ENCODE peak calls at places on chromosomes 11 and 22, in five cellular contexts. One of them, this sample, is unnamed. For H3K27me3, the result is how much of the 10 kb centered on the place peaks cover.

GRCh38 chr11:45724145-45724544 is 58.7 kb upstream of the CHST1 start:
- DNase-seq in ovary: no peak
- DNase-seq in upper lobe of right lung: no peak
- DNase-seq in mesendoderm: no peak
- DNase-seq in body of pancreas: no peak
- DNase-seq in this sample: no peak

GRCh38 chr22:30170126-30170525 is 76.4 kb downstream of the LIF start:
- DNase-seq in ovary: no peak
- DNase-seq in body of pancreas: no peak
- DNase-seq in mesendoderm: no peak
- DNase-seq in upper lobe of right lung: no peak
- DNase-seq in this sample: no peak

GRCh38 chr22:45007946-45008852 is 1.6 kb downstream of the PHF21B start:
- DNase-seq in upper lobe of right lung: no peak
- DNase-seq in ovary: peak
- DNase-seq in mesendoderm: peak
- DNase-seq in body of pancreas: no peak
- DNase-seq in this sample: peak

GRCh38 chr11:94661444-94661843 is 94.3 kb downstream of the PIWIL4 start:
- DNase-seq in ovary: no peak
- DNase-seq in upper lobe of right lung: no peak
- DNase-seq in mesendoderm: no peak
- DNase-seq in body of pancreas: no peak
- DNase-seq in this sample: no peak

GRCh38 chr11:84887055-84887629 is 740.0 kb downstream of the DLG2 start:
- DNase-seq in upper lobe of right lung: no peak
- DNase-seq in ovary: no peak
- DNase-seq in body of pancreas: no peak
- DNase-seq in mesendoderm: no peak
- DNase-seq in this sample: no peak

GRCh38 chr11:68669301-68670090 is 14.8 kb upstream of the GAL start:
- DNase-seq in upper lobe of right lung: peak
- DNase-seq in mesendoderm: no peak
- DNase-seq in body of pancreas: no peak
- DNase-seq in ovary: no peak
- DNase-seq in this sample: no peak

GRCh38 chr11:66720899-66721470 is 8.0 kb downstream of the SPTBN2 start:
- DNase-seq in body of pancreas: no peak
- DNase-seq in ovary: no peak
- DNase-seq in mesendoderm: no peak
- DNase-seq in upper lobe of right lung: no peak
- DNase-seq in this sample: no peak

GRCh38 chr11:18802381-18803257 is 11.0 kb upstream of the PTPN5 start:
- DNase-seq in ovary: no peak
- DNase-seq in mesendoderm: peak
- DNase-seq in upper lobe of right lung: no peak
- DNase-seq in body of pancreas: peak
- DNase-seq in this sample: peak

GRCh38 chr11:81916459-81916858 is 817.2 kb downstream of the FAM181B start:
- DNase-seq in ovary: no peak
- DNase-seq in upper lobe of right lung: no peak
- DNase-seq in mesendoderm: no peak
- DNase-seq in body of pancreas: no peak
- DNase-seq in this sample: no peak

DNA sequence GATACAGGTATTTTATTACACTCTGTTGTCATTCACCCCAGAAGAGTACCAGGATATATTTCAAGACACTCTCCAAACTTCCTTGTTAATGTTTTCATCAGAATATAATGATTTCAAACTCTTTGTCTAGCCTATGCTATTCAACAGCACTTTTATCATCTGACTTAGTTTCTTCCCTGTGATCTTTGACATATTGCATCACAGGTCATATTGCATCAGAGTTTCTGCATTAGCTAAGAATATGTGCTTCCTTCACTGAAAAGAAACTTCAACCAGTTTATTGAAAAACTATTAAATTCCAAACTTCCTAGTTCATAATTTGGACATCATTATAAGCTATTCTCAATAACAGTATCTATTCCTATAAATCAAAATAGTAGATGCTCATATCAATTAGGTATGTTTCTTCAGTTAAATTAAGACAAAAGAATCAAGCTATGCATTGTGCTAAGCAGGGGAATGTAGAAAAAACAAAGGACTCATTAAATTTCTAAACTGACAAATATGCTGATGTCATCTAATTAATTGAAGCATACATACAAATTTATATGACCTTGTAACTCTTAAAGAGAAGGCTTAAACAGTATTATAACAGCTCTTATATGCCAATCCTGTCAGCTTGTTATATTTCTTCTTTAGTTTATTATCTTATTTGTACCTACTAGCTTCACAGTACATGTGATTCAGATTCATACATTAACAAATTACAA is 361.8 kb upstream of the LUZP2 start:
- DNase-seq in upper lobe of right lung: no peak
- DNase-seq in mesendoderm: no peak
- DNase-seq in body of pancreas: no peak
- DNase-seq in ovary: no peak
- DNase-seq in this sample: no peak
- H3K27me3 ChIP-seq in upper lobe of right lung: under half
- H3K27me3 ChIP-seq in mesendoderm: under half
- H3K27me3 ChIP-seq in body of pancreas: under half
- H3K27me3 ChIP-seq in ovary: under half
- H3K27me3 ChIP-seq in this sample: under half

DNA sequence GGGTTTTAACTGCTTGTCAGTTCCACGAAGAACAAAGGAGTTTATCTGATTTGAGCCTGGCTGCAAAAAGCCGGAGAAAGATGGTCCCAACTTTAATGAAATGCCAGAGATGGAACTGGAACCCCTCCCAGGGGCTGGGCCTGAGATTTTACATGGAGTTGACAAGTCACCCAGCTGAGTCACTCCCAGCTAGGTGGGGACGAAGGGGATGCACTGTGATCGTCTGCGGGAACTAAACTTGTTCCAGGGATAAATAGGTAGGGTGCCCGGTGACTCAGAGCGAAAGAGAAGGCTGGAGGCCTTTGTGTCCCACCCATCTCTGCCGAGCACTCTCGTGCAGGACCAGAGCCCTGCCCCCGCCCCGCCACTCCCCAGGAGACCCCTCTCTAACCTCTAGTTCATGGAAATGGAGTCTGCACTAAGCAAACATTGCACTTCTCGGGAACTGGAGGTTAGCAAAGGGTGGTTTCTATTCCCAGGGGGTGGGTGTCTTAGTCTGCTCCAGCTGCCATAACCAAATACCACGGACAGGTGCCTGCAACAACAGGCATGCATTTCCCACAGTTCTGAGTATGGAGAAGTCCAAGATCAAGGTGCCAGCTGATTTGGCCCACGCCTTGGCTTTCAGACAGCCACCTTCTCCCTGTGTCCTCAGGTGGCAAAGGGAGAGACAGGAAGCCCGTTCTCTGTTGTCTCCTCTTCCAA is 60.8 kb upstream of the FADD start:
- DNase-seq in upper lobe of right lung: no peak
- DNase-seq in body of pancreas: no peak
- DNase-seq in mesendoderm: peak
- DNase-seq in ovary: no peak
- DNase-seq in this sample: no peak
- H3K27me3 ChIP-seq in upper lobe of right lung: under half
- H3K27me3 ChIP-seq in body of pancreas: under half
- H3K27me3 ChIP-seq in mesendoderm: under half
- H3K27me3 ChIP-seq in ovary: under half
- H3K27me3 ChIP-seq in this sample: under half

GRCh38 chr11:86016451-86016850 is 52.4 kb downstream of the PICALM start:
- DNase-seq in body of pancreas: no peak
- DNase-seq in ovary: no peak
- DNase-seq in upper lobe of right lung: no peak
- DNase-seq in mesendoderm: no peak
- DNase-seq in this sample: no peak

GRCh38 chr11:86015699-86016098 is 53.2 kb downstream of the PICALM start:
- DNase-seq in mesendoderm: no peak
- DNase-seq in body of pancreas: no peak
- DNase-seq in upper lobe of right lung: no peak
- DNase-seq in ovary: no peak
- DNase-seq in this sample: no peak

GRCh38 chr11:86018249-86018648 is 50.6 kb downstream of the PICALM start:
- DNase-seq in body of pancreas: no peak
- DNase-seq in upper lobe of right lung: no peak
- DNase-seq in mesendoderm: no peak
- DNase-seq in ovary: no peak
- DNase-seq in this sample: no peak

GRCh38 chr11:86021390-86021789 is 47.5 kb downstream of the PICALM start:
- DNase-seq in upper lobe of right lung: no peak
- DNase-seq in ovary: no peak
- DNase-seq in mesendoderm: no peak
- DNase-seq in body of pancreas: no peak
- DNase-seq in this sample: no peak
- H3K27me3 ChIP-seq in upper lobe of right lung: under half
- H3K27me3 ChIP-seq in ovary: under half
- H3K27me3 ChIP-seq in mesendoderm: under half
- H3K27me3 ChIP-seq in body of pancreas: under half
- H3K27me3 ChIP-seq in this sample: under half

GRCh38 chr11:122287401-122287800 is 171.4 kb upstream of the BLID start:
- DNase-seq in ovary: no peak
- DNase-seq in mesendoderm: no peak
- DNase-seq in body of pancreas: no peak
- DNase-seq in upper lobe of right lung: no peak
- DNase-seq in this sample: no peak
- H3K27me3 ChIP-seq in ovary: under half
- H3K27me3 ChIP-seq in mesendoderm: under half
- H3K27me3 ChIP-seq in body of pancreas: under half
- H3K27me3 ChIP-seq in upper lobe of right lung: under half
- H3K27me3 ChIP-seq in this sample: under half

GRCh38 chr22:42695294-42695693 is 25.4 kb downstream of the A4GALT start:
- DNase-seq in ovary: no peak
- DNase-seq in body of pancreas: no peak
- DNase-seq in mesendoderm: no peak
- DNase-seq in upper lobe of right lung: no peak
- DNase-seq in this sample: no peak
- H3K27me3 ChIP-seq in ovary: under half
- H3K27me3 ChIP-seq in body of pancreas: under half
- H3K27me3 ChIP-seq in mesendoderm: under half
- H3K27me3 ChIP-seq in upper lobe of right lung: under half
- H3K27me3 ChIP-seq in this sample: under half

GRCh38 chr11:70066136-70066520 is 12.0 kb upstream of the ANO1 start:
- DNase-seq in ovary: no peak
- DNase-seq in body of pancreas: no peak
- DNase-seq in mesendoderm: no peak
- DNase-seq in upper lobe of right lung: no peak
- DNase-seq in this sample: no peak

GRCh38 chr11:70065318-70066135 is 12.6 kb upstream of the ANO1 start:
- DNase-seq in ovary: no peak
- DNase-seq in upper lobe of right lung: no peak
- DNase-seq in body of pancreas: no peak
- DNase-seq in mesendoderm: peak
- DNase-seq in this sample: no peak

GRCh38 chr11:70064011-70064725 is 13.9 kb upstream of the ANO1 start:
- DNase-seq in body of pancreas: no peak
- DNase-seq in upper lobe of right lung: no peak
- DNase-seq in ovary: no peak
- DNase-seq in mesendoderm: no peak
- DNase-seq in this sample: no peak

GRCh38 chr11:70063555-70063954 is 14.6 kb upstream of the ANO1 start:
- DNase-seq in mesendoderm: no peak
- DNase-seq in body of pancreas: no peak
- DNase-seq in ovary: no peak
- DNase-seq in upper lobe of right lung: no peak
- DNase-seq in this sample: peak

GRCh38 chr11:70064726-70065317 is 13.3 kb upstream of the ANO1 start:
- DNase-seq in body of pancreas: no peak
- DNase-seq in mesendoderm: no peak
- DNase-seq in upper lobe of right lung: no peak
- DNase-seq in ovary: no peak
- DNase-seq in this sample: no peak
- H3K27me3 ChIP-seq in body of pancreas: under half
- H3K27me3 ChIP-seq in mesendoderm: under half
- H3K27me3 ChIP-seq in upper lobe of right lung: under half
- H3K27me3 ChIP-seq in ovary: under half
- H3K27me3 ChIP-seq in this sample: under half

GRCh38 chr22:36692280-36692679 is 11.3 kb downstream of the CACNG2 start:
- DNase-seq in ovary: no peak
- DNase-seq in upper lobe of right lung: no peak
- DNase-seq in mesendoderm: no peak
- DNase-seq in body of pancreas: no peak
- DNase-seq in this sample: no peak
- H3K27me3 ChIP-seq in ovary: under half
- H3K27me3 ChIP-seq in upper lobe of right lung: half or more
- H3K27me3 ChIP-seq in mesendoderm: under half
- H3K27me3 ChIP-seq in body of pancreas: under half
- H3K27me3 ChIP-seq in this sample: under half

GRCh38 chr11:44381261-44381660 is 71.3 kb upstream of the ALX4 start:
- DNase-seq in body of pancreas: no peak
- DNase-seq in upper lobe of right lung: no peak
- DNase-seq in mesendoderm: no peak
- DNase-seq in ovary: no peak
- DNase-seq in this sample: peak
- H3K27me3 ChIP-seq in body of pancreas: under half
- H3K27me3 ChIP-seq in upper lobe of right lung: under half
- H3K27me3 ChIP-seq in mesendoderm: under half
- H3K27me3 ChIP-seq in ovary: under half
- H3K27me3 ChIP-seq in this sample: under half

This sample was measured in Caco-2.